ENCODE peak calls at places on chromosomes 4 and X, in ten cellular contexts. V is endothelial cell; F is colonic mucosa; W is IMR-90; Y is HT-29; Q is sigmoid colon; P is right cardiac atrium; S is stimulated activated CD4-positive, alpha-beta T cell treated with anti-CD3 and anti-CD28 coated beads, Interleukin-4, amount 100 ng/mL, for 1 hour; C is iris pigment epithelial cell; U is NCI-H510A treated with DMSO at 0.1 percent for 48 hours. N is an unnamed sample.

GRCh38 chr4:139243448-139244365 is 36.3 kb downstream of the MGARP start:
- DNase-seq in Q (no peak), P (peak; percentile 45), W (peak; percentile 99), C (peak; percentile 99), F (no peak), V (no peak), Y (no peak), U (no peak), S (no peak), N (peak; percentile 94)

GRCh38 chr4:176945314-176945713 is 152.6 kb upstream of the VEGFC start:
- DNase-seq in Y (no peak), V (no peak), Q (no peak), C (peak; percentile 39), W (no peak), F (no peak), U (no peak), S (no peak), P (no peak), N (no peak)

GRCh38 chr4:94758141-94758699 is 465 bp downstream of the BMPR1B start:
- DNase-seq in W (no peak), V (peak; percentile 61), Q (peak; percentile 68), S (peak; percentile 2), U (no peak), C (peak; percentile 23), Y (no peak), P (peak; percentile 73), F (peak; percentile 21), N (no peak)

GRCh38 chrX:65999563-66000148 is 40.2 kb downstream of the VSIG4 start:
- DNase-seq in Q (no peak), V (no peak), Y (no peak), U (no peak), S (no peak), W (no peak), F (no peak), C (no peak), P (no peak), N (no peak)

GRCh38 chr4:102557636-102558035 is 56.5 kb downstream of the NFKB1 start:
- DNase-seq in F (no peak), Q (no peak), Y (no peak), V (no peak), W (no peak), U (no peak), S (no peak), C (no peak), P (no peak), N (no peak)

GRCh38 chr4:78312989-78313753 is 238.4 kb upstream of the ANXA3 start:
- DNase-seq in Q (no peak), U (no peak), W (no peak), F (no peak), Y (no peak), V (no peak), S (no peak), P (no peak), C (no peak), N (no peak)

GRCh38 chr4:176272799-176273198 is 3.8 kb upstream of the ASB5 start:
- DNase-seq in F (no peak), C (no peak), Q (no peak), V (no peak), W (no peak), U (no peak), Y (no peak), S (no peak), P (no peak), N (no peak)

GRCh38 chrX:46575991-46576392 is 2.4 kb downstream of the CHST7 start:
- DNase-seq in C (peak; percentile 57), Q (peak; percentile 80), V (peak; percentile 12), U (no peak), F (peak; percentile 29), S (no peak), P (peak; percentile 55), W (peak; percentile 40), Y (no peak), N (no peak)

N was measured in HS-5.